ENCODE peak calls at places on chromosomes 6 and 20, in five cellular contexts. S, K, V, O and L are unnamed samples.

GRCh38 chr6:162922816-162923215 is 195.0 kb downstream of the PACRG start:
- DNase-seq in S (no peak), O (no peak), V (no peak), K (no peak), L (no peak)

GRCh38 chr20:271069-271468 is 13.5 kb downstream of the DEFB132 start:
- DNase-seq in K (no peak), S (no peak), O (no peak), V (no peak), L (no peak)

GRCh38 chr6:47061631-47062300 is 19.6 kb upstream of the ADGRF1 start:
- DNase-seq in S (no peak), O (no peak), V (no peak), K (no peak), L (peak; percentile 14)

GRCh38 chr6:89073014-89073620 is 7.4 kb upstream of the PNRC1 start:
- DNase-seq in V (no peak), O (no peak), S (no peak), K (no peak), L (no peak)

GRCh38 chr20:63057133-63058117 is 50.7 kb upstream of the BHLHE23 start:
- DNase-seq in K (no peak), O (no peak), S (no peak), V (no peak), L (no peak)

GRCh38 chr6:139708342-139709199 is 334.1 kb upstream of the CITED2 start:
- DNase-seq in V (no peak), S (no peak), O (no peak), K (no peak), L (no peak)

GRCh38 chr6:52335576-52335975 is 26.4 kb upstream of the PAQR8 start:
- DNase-seq in S (no peak), O (no peak), K (no peak), V (no peak), L (no peak)

GRCh38 chr6:10414766-10415592 is at the start of gene TFAP2A:
- DNase-seq in V (no peak), O (no peak), K (peak; percentile 80), S (no peak), L (no peak)

GRCh38 chr20:44198872-44199271 is 11.7 kb downstream of the OSER1 start:
- DNase-seq in S (no peak), K (no peak), V (no peak), O (no peak), L (no peak)

GRCh38 chr6:136103101-136103688 is 146.9 kb downstream of the MTFR2 start:
- DNase-seq in V (no peak), S (no peak), O (no peak), K (no peak), L (no peak)

GRCh38 chr6:30830438-30830837 is 53.9 kb upstream of the DDR1 start:
- DNase-seq in K (no peak), S (no peak), V (no peak), O (no peak), L (no peak)

GRCh38 chr6:161507375-161507774 is 233.5 kb upstream of the AGPAT4 start:
- DNase-seq in K (no peak), O (no peak), S (no peak), V (no peak), L (no peak)

GRCh38 chr6:156777866-156778614 is 862 bp downstream of the ARID1B start:
- DNase-seq in V (peak; percentile 61), S (no peak), O (peak; percentile 81), K (peak; percentile 55), L (peak; percentile 47)

GRCh38 chr6:15496345-15497131 is 166.3 kb downstream of the DTNBP1 start:
- DNase-seq in K (no peak), S (no peak), V (no peak), O (peak; percentile 23), L (peak; percentile 6)

GRCh38 chr6:41718828-41719227 is 16.6 kb downstream of the TFEB start:
- DNase-seq in K (no peak), V (no peak), O (no peak), S (no peak), L (no peak)

GRCh38 chr6:122530440-122531046 is 58.9 kb upstream of the SERINC1 start:
- DNase-seq in S (no peak), V (peak; percentile 48), K (peak; percentile 64), O (no peak), L (peak; percentile 58)

GRCh38 chr20:31605902-31606677 is 1.0 kb downstream of the ID1 start:
- DNase-seq in S (no peak), O (peak; percentile 49), V (peak; percentile 25), K (peak; percentile 38), L (peak; percentile 57)

GRCh38 chr6:160041608-160042007 is 72.7 kb downstream of the IGF2R start:
- DNase-seq in S (peak; percentile 45), O (no peak), K (peak; percentile 41), V (no peak), L (no peak)

GRCh38 chr6:166565084-166565651 is 21.3 kb downstream of the RAMACL start:
- DNase-seq in O (no peak), K (no peak), V (no peak), S (no peak), L (no peak)

GRCh38 chr6:75876152-75876551 is 127.1 kb downstream of the MYO6 start:
- DNase-seq in S (no peak), K (no peak), V (no peak), O (no peak), L (no peak)

GRCh38 chr6:30730611-30731435 is 10.7 kb downstream of the TUBB start:
- DNase-seq in S (peak; percentile 31), K (peak; percentile 95), O (peak; percentile 89), V (peak; percentile 90), L (peak; percentile 92)

GRCh38 chr6:32168807-32169206 is 4.4 kb downstream of the EGFL8 start:
- DNase-seq in V (no peak), O (no peak), S (no peak), K (no peak), L (no peak)

GRCh38 chr6:157533397-157533814 is 152.4 kb downstream of the ZDHHC14 start:
- DNase-seq in K (no peak), S (no peak), O (no peak), V (no peak), L (no peak)

GRCh38 chr6:135537782-135538301 is 40.3 kb upstream of the AHI1 start:
- DNase-seq in V (peak; percentile 41), S (no peak), O (peak; percentile 47), K (peak; percentile 1), L (no peak)

GRCh38 chr20:63068711-63069367 is 62.1 kb upstream of the BHLHE23 start:
- DNase-seq in V (no peak), S (no peak), O (no peak), K (no peak), L (no peak)

GRCh38 chr6:53741417-53741816 is 53.4 kb upstream of the LRRC1 start:
- DNase-seq in K (no peak), O (peak; percentile 40), S (no peak), V (peak; percentile 28), L (no peak)